ENCODE peak calls at places on chromosomes 4 and X, in seven cellular contexts. B is tibial nerve; J is ascending aorta; R is pancreas; W is heart right ventricle; S is adrenal gland; Z is effector memory CD4-positive, alpha-beta T cell. H is an unnamed sample. For H3K36me3, the result is how much of the 10 kb centered on the place peaks cover.

GRCh38 chr4:93139118-93139517 is 689.4 kb upstream of the ATOH1 start:
- DNase-seq in B (no peak), J (no peak), R (no peak), W (no peak), S (no peak), Z (no peak), H (no peak)

GRCh38 chr4:31518796-31519250 is 798.7 kb downstream of the PCDH7 start:
- DNase-seq in B (no peak), J (no peak), R (no peak), W (no peak), S (no peak), Z (no peak), H (peak)

GRCh38 chrX:84192006-84192405 is 4.0 kb upstream of the RPS6KA6 start:
- DNase-seq in B (no peak), J (no peak), R (no peak), W (no peak), S (no peak), Z (no peak), H (no peak)

GRCh38 chr4:67465763-67466052 is 79.6 kb downstream of the CENPC start:
- DNase-seq in B (no peak), J (no peak), R (no peak), W (no peak), S (no peak), Z (no peak), H (no peak)

GRCh38 chr4:1683903-1684755 is at the start of gene FAM53A:
- DNase-seq in B (peak), J (peak), R (peak), W (peak), S (peak), Z (peak), H (no peak)

GRCh38 chr4:77699731-77700210 is 94.2 kb downstream of the CXCL13 start:
- DNase-seq in B (no peak), J (no peak), R (no peak), W (no peak), S (no peak), Z (no peak), H (peak)

GRCh38 chr4:153788419-153789276 is at the start of gene SFRP2:
- DNase-seq in B (peak), J (no peak), R (no peak), W (no peak), S (no peak), Z (no peak), H (no peak)

GRCh38 chrX:19198448-19198847 is 76.2 kb upstream of the ADGRG2 start:
- DNase-seq in B (no peak), J (no peak), R (no peak), W (no peak), S (no peak), Z (no peak), H (no peak)

GRCh38 chr4:140046573-140046972 is 107.4 kb downstream of the MAML3 start:
- DNase-seq in B (no peak), J (no peak), R (no peak), W (no peak), S (no peak), Z (no peak), H (no peak)

GRCh38 chrX:50333308-50333707 is 128.7 kb downstream of the CCNB3 start:
- DNase-seq in B (no peak), J (no peak), R (no peak), W (no peak), S (no peak), Z (no peak), H (no peak)

GRCh38 chrX:20056704-20057103 is 60.0 kb downstream of the MAP7D2 start:
- DNase-seq in B (no peak), J (no peak), R (no peak), W (no peak), S (no peak), Z (no peak), H (no peak)

GRCh38 chr4:19254476-19254875 is 997.2 kb upstream of the SLIT2 start:
- DNase-seq in B (no peak), J (no peak), R (no peak), W (no peak), S (no peak), Z (no peak), H (no peak)

GRCh38 chr4:8582436-8582835 is 2.2 kb downstream of the GPR78 start:
- DNase-seq in B (no peak), J (no peak), R (no peak), W (no peak), S (no peak), Z (no peak), H (no peak)

GRCh38 chr4:156291317-156291716 is 337.7 kb upstream of the CTSO start:
- DNase-seq in B (no peak), J (no peak), R (no peak), W (no peak), S (no peak), Z (no peak), H (no peak)

GRCh38 chr4:102497986-102498385 is 3.2 kb upstream of the NFKB1 start:
- DNase-seq in B (no peak), J (no peak), R (no peak), W (no peak), S (no peak), Z (no peak), H (no peak)

GRCh38 chr4:188550296-188550695 is 411.1 kb downstream of the TRIML1 start:
- DNase-seq in B (no peak), J (no peak), R (no peak), W (no peak), S (no peak), Z (no peak), H (no peak)

GRCh38 chr4:37780444-37781133 is 45.9 kb upstream of the PGM2 start:
- DNase-seq in B (no peak), J (no peak), R (no peak), W (no peak), S (no peak), Z (peak), H (no peak)

GRCh38 chr4:145130788-145131398 is 32.8 kb downstream of the ABCE1 start:
- DNase-seq in B (no peak), J (no peak), R (no peak), W (no peak), S (no peak), Z (no peak), H (peak)

GRCh38 chr4:127783026-127783769 is 1.1 kb downstream of the HSPA4L start:
- DNase-seq in B (peak), J (peak), R (peak), W (peak), S (peak), Z (no peak), H (no peak)

GRCh38 chrX:73581002-73581628 is 18.1 kb downstream of the CHIC1 start:
- DNase-seq in B (no peak), J (no peak), R (no peak), W (no peak), S (no peak), Z (no peak), H (no peak)

GRCh38 chr4:99490286-99490685 is 20.5 kb upstream of the C4orf17 start:
- DNase-seq in B (no peak), J (no peak), R (no peak), W (no peak), S (no peak), Z (no peak), H (no peak)

GRCh38 chr4:2598661-2599654 is 62.5 kb downstream of the FAM193A start:
- DNase-seq in B (no peak), J (no peak), R (no peak), W (no peak), S (peak), Z (no peak), H (no peak)

GRCh38 chrX:39144965-39145364 is 343.7 kb downstream of the MID1IP1 start:
- DNase-seq in B (no peak), J (no peak), R (no peak), W (no peak), S (no peak), Z (no peak), H (no peak)

GRCh38 chr4:183987987-183988392 is 82.9 kb downstream of the STOX2 start:
- DNase-seq in B (peak), J (peak), R (peak), W (peak), S (peak), Z (no peak), H (peak)

GRCh38 chr4:141660880-141661279 is 24.5 kb downstream of the IL15 start:
- DNase-seq in B (no peak), J (no peak), R (no peak), W (no peak), S (no peak), Z (no peak), H (no peak)

GRCh38 chr4:169059294-169060201 is 49.5 kb upstream of the CBR4 start:
- DNase-seq in B (no peak), J (no peak), R (no peak), W (peak), S (no peak), Z (no peak), H (no peak)

GRCh38 chr4:76895619-76896018 is 2.3 kb downstream of the SOWAHB start:
- DNase-seq in B (no peak), J (no peak), R (no peak), W (no peak), S (no peak), Z (no peak), H (no peak)

GRCh38 chr4:87555751-87556619 is 26.8 kb upstream of the SPARCL1 start:
- DNase-seq in B (no peak), J (peak), R (no peak), W (no peak), S (peak), Z (no peak), H (peak)

GRCh38 chr4:39840027-39840426 is 137.7 kb downstream of the PDS5A start:
- DNase-seq in B (no peak), J (no peak), R (no peak), W (no peak), S (no peak), Z (no peak), H (no peak)

GRCh38 chr4:69689530-69690111 is 36.6 kb upstream of the UGT2A1 start:
- DNase-seq in B (no peak), J (no peak), R (no peak), W (no peak), S (no peak), Z (no peak), H (no peak)

GRCh38 chr4:68535976-68536375 is 40.1 kb downstream of the UGT2B17 start:
- DNase-seq in B (no peak), J (no peak), R (no peak), W (no peak), S (no peak), Z (no peak), H (no peak)

GRCh38 chrX:43822015-43822414 is 60.2 kb downstream of the MAOB start:
- DNase-seq in B (no peak), J (no peak), R (no peak), W (no peak), S (no peak), Z (no peak), H (no peak)

GRCh38 chrX:56233682-56234081 is 1.5 kb downstream of the KLF8 start:
- DNase-seq in B (peak), J (no peak), R (peak), W (peak), S (peak), Z (no peak), H (peak)

GRCh38 chrX:56228914-56229313 is 3.2 kb upstream of the KLF8 start:
- DNase-seq in B (no peak), J (no peak), R (no peak), W (no peak), S (no peak), Z (no peak), H (no peak)

GRCh38 chrX:56232221-56233082 is at the start of gene KLF8:
- DNase-seq in B (peak), J (no peak), R (peak), W (peak), S (peak), Z (peak), H (no peak)

GRCh38 chrX:56233100-56233499 is 944 bp downstream of the KLF8 start:
- DNase-seq in B (no peak), J (no peak), R (no peak), W (no peak), S (no peak), Z (no peak), H (no peak)

DNA sequence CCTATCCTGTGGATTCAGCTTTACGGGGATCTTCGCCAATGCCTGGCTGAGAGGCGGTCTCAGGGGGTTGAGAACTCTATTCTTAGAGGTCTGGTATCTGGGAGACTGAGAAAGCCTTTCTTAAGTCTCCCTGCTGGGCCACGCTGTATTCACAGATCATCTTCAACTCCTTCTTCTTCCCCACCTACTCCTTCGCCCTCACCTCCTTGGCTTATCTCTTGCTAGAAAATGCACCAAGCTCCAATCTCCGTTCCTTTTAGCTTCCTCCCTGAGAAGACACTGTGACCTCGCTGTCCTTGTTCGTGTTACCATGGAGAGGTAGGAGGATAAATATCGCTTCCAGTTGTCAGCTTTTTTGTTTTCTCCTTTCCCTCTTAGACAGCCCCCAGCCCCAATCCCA is 450 bp upstream of the KLF8 start:
- DNase-seq in B (no peak), J (no peak), R (no peak), W (no peak), S (no peak), Z (no peak), H (no peak)
- H3K4me3 ChIP-seq in B (peak), J (peak), R (peak), W (peak), S (no peak), Z (peak), H (no peak)

GRCh38 chr4:174222266-174222872 is 61.1 kb downstream of the FBXO8 start:
- DNase-seq in B (no peak), J (no peak), R (no peak), W (no peak), S (no peak), Z (no peak), H (no peak)

GRCh38 chr4:174228988-174229387 is 54.5 kb downstream of the FBXO8 start:
- DNase-seq in B (no peak), J (no peak), R (no peak), W (no peak), S (no peak), Z (no peak), H (no peak)

GRCh38 chr4:174225247-174226054 is 58.0 kb downstream of the FBXO8 start:
- DNase-seq in B (no peak), J (no peak), R (no peak), W (no peak), S (no peak), Z (no peak), H (no peak)

GRCh38 chr4:174230148-174230547 is 53.3 kb downstream of the FBXO8 start:
- DNase-seq in B (no peak), J (no peak), R (no peak), W (no peak), S (no peak), Z (no peak), H (no peak)

DNA sequence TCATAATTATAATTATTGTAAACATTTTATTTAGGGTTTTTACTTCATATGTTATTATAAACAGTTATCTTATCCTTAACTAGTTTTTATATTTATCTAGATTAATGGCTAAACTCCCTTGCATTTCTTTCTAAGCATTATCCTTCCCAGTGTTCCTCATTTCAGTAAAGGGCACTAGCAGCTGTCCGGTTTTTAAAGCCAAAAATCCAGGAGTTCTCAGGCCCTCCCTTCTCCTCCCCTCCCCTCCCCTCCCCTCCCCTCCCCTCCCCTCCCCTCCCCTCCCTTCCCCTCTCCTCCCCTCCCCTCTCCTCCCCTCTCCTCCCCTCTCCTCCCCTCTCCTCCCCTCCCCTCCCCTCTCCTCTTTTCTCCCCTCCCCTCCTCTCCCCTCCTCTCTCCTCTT is 58.9 kb downstream of the FBXO8 start:
- DNase-seq in B (no peak), J (no peak), R (no peak), W (no peak), S (no peak), Z (no peak), H (no peak)
- H3K36me3 ChIP-seq in B (under half), J (under half), R (under half), W (under half), S (under half), Z (under half), H (under half)

DNA sequence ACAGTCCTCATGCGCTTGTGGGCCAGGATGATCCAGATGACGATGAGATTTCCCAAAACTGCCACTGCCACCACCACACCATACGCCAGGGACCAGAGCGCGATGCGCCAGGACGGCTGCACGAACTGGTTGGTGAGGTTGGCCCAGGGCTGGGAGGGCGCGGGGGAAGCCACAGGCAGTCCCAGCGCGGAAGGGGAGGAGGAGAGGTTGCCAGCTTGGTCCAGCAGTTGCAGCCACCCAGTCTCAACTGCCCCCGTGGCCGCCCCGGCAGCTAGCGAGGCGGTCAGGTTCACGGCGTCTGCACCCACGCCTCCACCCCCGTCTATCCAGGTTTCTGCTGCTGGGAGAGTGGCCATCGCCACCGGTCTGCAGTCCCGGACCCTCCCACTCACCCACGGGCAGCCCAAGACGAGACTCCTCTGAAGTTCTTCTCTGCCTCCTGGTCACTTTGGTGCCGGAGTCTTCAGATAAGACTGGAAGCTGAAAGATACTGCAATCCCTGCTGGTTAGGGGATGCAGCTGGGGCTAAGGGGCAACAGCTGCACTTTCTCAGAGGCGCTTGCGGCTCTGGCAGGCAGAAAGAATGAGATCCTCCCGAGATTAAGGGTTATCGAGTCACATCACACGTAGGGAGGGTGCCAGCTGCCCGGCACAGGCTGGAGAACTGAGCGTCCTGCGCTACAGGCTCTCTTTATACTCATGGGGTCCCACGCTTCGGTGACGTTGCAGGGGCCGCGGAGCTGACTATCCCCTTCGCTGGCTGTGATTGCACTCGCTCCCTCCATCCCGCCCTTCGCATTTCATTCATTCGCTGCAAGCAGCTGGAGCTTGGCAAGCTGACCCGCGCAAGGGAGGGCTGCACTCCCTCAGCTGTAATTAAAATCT is at the start of gene TACR3:
- DNase-seq in B (no peak), J (no peak), R (no peak), W (no peak), S (no peak), Z (no peak), H (no peak)
- H3K4me3 ChIP-seq in B (peak), J (no peak), R (no peak), W (no peak), S (no peak), Z (no peak), H (no peak)

DNA sequence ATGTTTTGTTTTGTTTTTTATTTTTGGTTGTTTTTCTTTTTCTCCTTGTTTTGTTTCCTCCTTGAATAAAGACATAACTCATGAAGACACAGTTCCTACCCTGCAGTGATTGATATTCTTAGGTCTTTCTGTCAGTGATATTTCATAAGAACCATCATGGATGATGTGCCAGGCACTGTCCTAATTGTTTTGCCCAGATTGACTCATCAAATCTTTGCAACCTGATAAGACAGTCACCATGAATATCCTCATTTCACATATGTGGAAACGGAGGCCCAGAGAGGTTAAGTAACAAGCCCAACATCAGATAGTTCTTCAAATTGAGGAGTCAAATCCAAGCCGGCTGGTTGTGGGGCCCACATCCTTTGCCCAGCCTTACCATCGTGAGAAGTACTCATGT is 69.9 kb downstream of the SEL1L3 start:
- DNase-seq in B (no peak), J (no peak), R (no peak), W (no peak), S (no peak), Z (no peak), H (no peak)
- H3K36me3 ChIP-seq in B (under half), J (under half), R (under half), W (under half), S (under half), Z (under half), H (under half)

DNA sequence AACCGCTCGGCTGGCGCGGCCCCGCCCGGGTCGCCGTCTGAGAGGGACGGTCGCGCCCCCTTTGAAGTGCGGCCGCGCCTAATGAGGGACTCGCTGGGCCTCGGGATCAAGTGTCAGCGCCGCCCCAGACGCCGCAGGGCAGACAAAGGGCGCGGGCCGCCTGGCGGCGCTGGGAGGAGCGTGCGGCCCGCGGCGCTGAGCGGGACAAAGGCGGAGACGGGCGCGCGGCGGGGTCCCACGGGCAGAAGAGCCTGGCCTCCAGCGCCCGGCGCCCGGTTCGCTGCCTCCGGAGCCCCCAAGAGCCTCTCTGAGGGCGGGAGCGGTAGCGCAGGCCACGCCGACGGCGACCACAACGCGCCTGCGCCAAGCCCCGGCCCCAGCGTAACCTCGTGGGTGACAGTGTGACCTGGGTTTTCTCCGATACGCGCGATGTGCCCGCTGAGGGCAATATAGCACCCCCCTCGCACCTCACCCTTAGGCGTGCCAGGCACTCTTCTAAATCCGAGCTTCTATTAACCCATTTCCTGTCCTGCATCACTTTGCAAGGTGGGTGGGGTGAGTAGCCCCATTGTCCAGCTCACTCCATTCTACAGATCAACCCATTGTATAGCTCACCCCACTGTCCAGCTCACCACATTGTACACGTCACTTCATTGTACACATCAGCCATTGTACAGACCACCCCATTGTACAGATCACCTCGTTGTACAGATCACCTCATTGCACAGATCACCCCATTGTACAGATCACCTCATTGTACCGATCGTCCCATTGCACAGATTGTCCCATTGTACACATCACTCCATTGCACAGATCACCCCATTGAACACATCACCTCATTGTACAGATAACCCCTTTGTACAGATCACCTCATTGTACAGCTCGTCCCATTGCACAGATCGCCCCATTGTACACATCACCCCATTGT is 33.7 kb upstream of the STX18 start:
- DNase-seq in B (no peak), J (no peak), R (peak), W (peak), S (peak), Z (peak), H (no peak)
- H3K4me3 ChIP-seq in B (peak), J (peak), R (peak), W (peak), S (peak), Z (peak), H (peak)

GRCh38 chrX:136220535-136220934 is 30.7 kb downstream of the MAP7D3 start:
- DNase-seq in B (no peak), J (no peak), R (no peak), W (no peak), S (no peak), Z (no peak), H (no peak)
- H3K36me3 ChIP-seq in B (half or more), J (half or more), R (under half), W (under half), S (under half), Z (under half), H (under half)

GRCh38 chr4:91032725-91033445 is 905.7 kb downstream of the CCSER1 start:
- DNase-seq in B (no peak), J (no peak), R (peak), W (no peak), S (no peak), Z (no peak), H (no peak)
- H3K4me3 ChIP-seq in B (no peak), J (no peak), R (no peak), W (no peak), S (no peak), Z (no peak), H (no peak)